ENCODE peak calls at places on chromosomes 13 and 19, in six cellular contexts. Z is lower leg skin; O is M059J; F is HuH-7.5; A is GM10248; U is stimulated activated CD8-positive, alpha-beta memory T cell treated with anti-CD3 and anti-CD28 coated beads, Interleukin-7, amount 100 ng/mL, for 24 hours. V is an unnamed sample.
A peak's percentile ranks its signal among the peaks of the same experiment; 100 is the strongest.

GRCh38 chr13:30153871-30154426 is 153.4 kb downstream of the KATNAL1 start:
- DNase-seq in Z (no peak), A (no peak), O (no peak), F (no peak), U (no peak), V (no peak)

GRCh38 chr13:108269601-108270328 is at the start of gene TNFSF13B:
- DNase-seq in F (no peak), Z (no peak), O (peak; percentile 26), U (no peak), A (peak; percentile 60), V (peak; percentile 37)

GRCh38 chr13:80133631-80134083 is 207.3 kb downstream of the SPRY2 start:
- DNase-seq in O (no peak), A (no peak), Z (no peak), U (no peak), F (no peak), V (no peak)

GRCh38 chr19:31348416-31349159 is 648 bp downstream of the TSHZ3 start:
- DNase-seq in F (no peak), Z (no peak), A (no peak), U (no peak), O (no peak), V (no peak)

GRCh38 chr19:55626350-55626749 is 2.0 kb upstream of the ZNF784 start:
- DNase-seq in U (no peak), A (no peak), Z (no peak), F (no peak), O (no peak), V (no peak)

GRCh38 chr13:59701261-59701660 is 462.5 kb downstream of the DIAPH3 start:
- DNase-seq in F (peak; percentile 14), A (no peak), O (no peak), U (no peak), Z (no peak), V (no peak)

GRCh38 chr13:98690348-98691041 is 62.0 kb downstream of the SLC15A1 start:
- DNase-seq in Z (no peak), A (no peak), F (no peak), U (no peak), O (no peak), V (no peak)

GRCh38 chr19:1001538-1002166 is 1.4 kb downstream of the GRIN3B start:
- DNase-seq in A (peak; percentile 84), F (peak; percentile 98), Z (no peak), U (peak; percentile 48), O (no peak), V (peak; percentile 62)

GRCh38 chr19:947707-948533 is 22.1 kb downstream of the ARID3A start:
- DNase-seq in A (peak; percentile 91), U (no peak), Z (peak; percentile 66), O (no peak), F (no peak), V (peak; percentile 96)

GRCh38 chr19:54435551-54436016 is 13.4 kb upstream of the LENG8 start:
- DNase-seq in F (no peak), Z (no peak), O (no peak), A (no peak), U (no peak), V (no peak)

GRCh38 chr13:39047560-39047959 is 9.3 kb downstream of the NHLRC3 start:
- DNase-seq in O (no peak), Z (no peak), A (no peak), U (no peak), F (no peak), V (no peak)

GRCh38 chr19:15223649-15224371 is 8.4 kb downstream of the EPHX3 start:
- DNase-seq in O (no peak), U (no peak), A (no peak), F (no peak), Z (no peak), V (no peak)

GRCh38 chr19:7515091-7515470 is 822 bp upstream of the ZNF358 start:
- DNase-seq in U (no peak), Z (no peak), A (no peak), O (peak; percentile 81), F (no peak), V (no peak)

GRCh38 chr19:35946203-35946602 is 10.0 kb downstream of the LRFN3 start:
- DNase-seq in O (no peak), U (no peak), F (no peak), A (no peak), Z (no peak), V (no peak)

GRCh38 chr19:42281175-42282035 is 12.4 kb downstream of the CIC start:
- DNase-seq in A (no peak), O (peak; percentile 69), F (no peak), Z (peak; percentile 84), U (no peak), V (no peak)

GRCh38 chr13:99565478-99566124 is 64.3 kb downstream of the TM9SF2 start:
- DNase-seq in O (no peak), U (no peak), F (no peak), Z (no peak), A (no peak), V (no peak)

GRCh38 chr19:28446511-28446910 is 766.4 kb downstream of the UQCRFS1 start:
- DNase-seq in U (no peak), Z (no peak), F (no peak), A (no peak), O (no peak), V (no peak)

GRCh38 chr13:100547805-100548204 is 40.8 kb downstream of the GGACT start:
- DNase-seq in Z (peak; percentile 62), U (no peak), F (no peak), A (no peak), O (peak; percentile 65), V (no peak)

GRCh38 chr19:48568345-48568886 is 16.4 kb downstream of the SULT2B1 start:
- DNase-seq in Z (peak; percentile 82), F (no peak), A (no peak), U (no peak), O (peak; percentile 98), V (no peak)

GRCh38 chr13:76992548-76993001 is 694 bp downstream of the CLN5 start:
- DNase-seq in F (no peak), Z (peak; percentile 30), U (no peak), O (peak; percentile 28), A (no peak), V (no peak)

V was measured in naive B cell.